ENCODE peak calls at places on chromosomes 4 and X, in six cellular contexts. P is progenitor cell of endocrine pancreas; X is activated CD4-positive, alpha-beta memory T cell treated with anti-CD3 and anti-CD28 coated beads for 36 hours; O is GM03348; K is stimulated activated CD8-positive, alpha-beta memory T cell treated with anti-CD3 and anti-CD28 coated beads, Interleukin-15, amount 100 ng/mL, for 24 hours; Z is choroid plexus epithelial cell. A is an unnamed sample.

GRCh38 chr4:153750197-153750817 is 9.5 kb downstream of the RNF175 start:
- DNase-seq in O (peak), Z (peak), P (peak), X (peak), K (peak), A (peak)

GRCh38 chr4:102625232-102625930 is 124.2 kb downstream of the NFKB1 start:
- DNase-seq in K (no peak), X (peak), Z (peak), P (no peak), O (peak), A (no peak)

GRCh38 chr4:23768541-23768940 is 121.3 kb downstream of the PPARGC1A start:
- DNase-seq in X (no peak), P (no peak), Z (no peak), K (no peak), O (no peak), A (no peak)

GRCh38 chrX:150225266-150225665 is 137.9 kb upstream of the MAMLD1 start:
- DNase-seq in O (no peak), X (no peak), P (no peak), Z (no peak), K (no peak), A (no peak)

GRCh38 chrX:131040781-131041180 is 17.4 kb upstream of the ARHGAP36 start:
- DNase-seq in Z (no peak), X (no peak), K (no peak), O (no peak), P (no peak), A (no peak)

GRCh38 chr4:8846864-8847263 is 24.8 kb downstream of the HMX1 start:
- DNase-seq in P (no peak), O (no peak), Z (no peak), K (no peak), X (no peak), A (no peak)

GRCh38 chrX:67651437-67652142 is 107.8 kb downstream of the AR start:
- DNase-seq in X (no peak), K (no peak), Z (no peak), P (no peak), O (no peak), A (no peak)

GRCh38 chr4:30821891-30822612 is 101.9 kb downstream of the PCDH7 start:
- DNase-seq in O (peak), K (no peak), P (no peak), Z (peak), X (no peak), A (no peak)

GRCh38 chrX:136667446-136668168 is 19.6 kb downstream of the CD40LG start:
- DNase-seq in P (no peak), Z (no peak), X (peak), O (no peak), K (no peak), A (no peak)

GRCh38 chr4:87982446-87982845 is 6.9 kb downstream of the SPP1 start:
- DNase-seq in Z (no peak), K (no peak), P (no peak), X (no peak), O (no peak), A (no peak)